ENCODE peak calls at places on chromosomes 7 and 10, in nine cellular contexts. One of them, this sample, is unnamed.

GRCh38 chr10:78481842-78482241 is 448.2 kb downstream of the RPS24 start:
- DNase-seq in GM19239: no peak
- DNase-seq in IMR-90: no peak
- DNase-seq in NT2/D1: no peak
- DNase-seq in NCI-H460: no peak
- DNase-seq in HTR-8/SVneo: no peak
- DNase-seq in islet precursor cell: no peak
- DNase-seq in fibroblast of villous mesenchyme: no peak
- DNase-seq in memory B cell: no peak
- DNase-seq in this sample: no peak

GRCh38 chr7:42677751-42678231 is 234.1 kb downstream of the C7orf25 start:
- DNase-seq in GM19239: no peak
- DNase-seq in IMR-90: peak
- DNase-seq in NT2/D1: no peak
- DNase-seq in NCI-H460: no peak
- DNase-seq in HTR-8/SVneo: peak
- DNase-seq in islet precursor cell: no peak
- DNase-seq in fibroblast of villous mesenchyme: peak
- DNase-seq in memory B cell: no peak
- DNase-seq in this sample: no peak

GRCh38 chr7:49295136-49295535 is 370.8 kb downstream of the CDC14C start:
- DNase-seq in GM19239: no peak
- DNase-seq in IMR-90: no peak
- DNase-seq in NT2/D1: no peak
- DNase-seq in NCI-H460: no peak
- DNase-seq in HTR-8/SVneo: no peak
- DNase-seq in islet precursor cell: no peak
- DNase-seq in fibroblast of villous mesenchyme: peak
- DNase-seq in memory B cell: no peak
- DNase-seq in this sample: no peak

GRCh38 chr7:130393095-130393494 is 12.8 kb downstream of the CPA1 start:
- DNase-seq in GM19239: no peak
- DNase-seq in IMR-90: peak
- DNase-seq in NT2/D1: no peak
- DNase-seq in NCI-H460: no peak
- DNase-seq in HTR-8/SVneo: no peak
- DNase-seq in islet precursor cell: no peak
- DNase-seq in fibroblast of villous mesenchyme: peak
- DNase-seq in memory B cell: no peak
- DNase-seq in this sample: no peak

GRCh38 chr10:35140727-35141126 is 14.1 kb downstream of the CREM start:
- DNase-seq in GM19239: no peak
- DNase-seq in IMR-90: no peak
- DNase-seq in NT2/D1: no peak
- DNase-seq in NCI-H460: no peak
- DNase-seq in HTR-8/SVneo: no peak
- DNase-seq in islet precursor cell: no peak
- DNase-seq in fibroblast of villous mesenchyme: no peak
- DNase-seq in memory B cell: no peak
- DNase-seq in this sample: no peak

GRCh38 chr7:7793249-7793648 is 74.8 kb upstream of the RPA3 start:
- DNase-seq in GM19239: no peak
- DNase-seq in IMR-90: no peak
- DNase-seq in NT2/D1: peak
- DNase-seq in NCI-H460: no peak
- DNase-seq in HTR-8/SVneo: no peak
- DNase-seq in islet precursor cell: no peak
- DNase-seq in fibroblast of villous mesenchyme: no peak
- DNase-seq in memory B cell: no peak
- DNase-seq in this sample: no peak

GRCh38 chr7:49789736-49790135 is 16.3 kb downstream of the VWC2 start:
- DNase-seq in GM19239: no peak
- DNase-seq in IMR-90: no peak
- DNase-seq in NT2/D1: no peak
- DNase-seq in NCI-H460: no peak
- DNase-seq in HTR-8/SVneo: no peak
- DNase-seq in islet precursor cell: no peak
- DNase-seq in fibroblast of villous mesenchyme: no peak
- DNase-seq in memory B cell: no peak
- DNase-seq in this sample: no peak

GRCh38 chr7:17185690-17186070 is 112.8 kb upstream of the AHR start:
- DNase-seq in GM19239: no peak
- DNase-seq in IMR-90: peak
- DNase-seq in NT2/D1: no peak
- DNase-seq in NCI-H460: no peak
- DNase-seq in HTR-8/SVneo: no peak
- DNase-seq in islet precursor cell: no peak
- DNase-seq in fibroblast of villous mesenchyme: peak
- DNase-seq in memory B cell: no peak
- DNase-seq in this sample: no peak

GRCh38 chr10:90417466-90418210 is 440.2 kb downstream of the HTR7 start:
- DNase-seq in GM19239: no peak
- DNase-seq in IMR-90: peak
- DNase-seq in NT2/D1: no peak
- DNase-seq in NCI-H460: no peak
- DNase-seq in HTR-8/SVneo: no peak
- DNase-seq in islet precursor cell: no peak
- DNase-seq in fibroblast of villous mesenchyme: no peak
- DNase-seq in memory B cell: no peak
- DNase-seq in this sample: no peak

This sample was measured in GM06990.